ENCODE peak calls at places on chromosomes 12 and 14, in seven cellular contexts. Y is activated T-cell treated with anti-CD3 and anti-CD28 coated beads for 4 hours; Q is left kidney; O is NK-92 treated with Interleukin-12 subunit alpha and Interleukin-12 subunit beta, amount 100 ng/mL, for 24 hours; U is NCI-H1694 treated with DMSO at 0.1 percent for 48 hours; X is upper lobe of right lung; D is cardiac fibroblast. W is an unnamed sample.
A peak's percentile ranks its signal among the peaks of the same experiment; 100 is the strongest.

GRCh38 chr14:104664107-104664506 is 25.3 kb upstream of the INF2 start:
- DNase-seq in Y (no peak), Q (no peak), O (no peak), U (no peak), X (no peak), D (no peak), W (no peak)

GRCh38 chr14:75005357-75005756 is 2.6 kb downstream of the EIF2B2 start:
- DNase-seq in Y (no peak), Q (no peak), O (no peak), U (no peak), X (no peak), D (no peak), W (no peak)

GRCh38 chr12:2101359-2101758 is 48.6 kb downstream of the CACNA1C start:
- DNase-seq in Y (no peak), Q (no peak), O (no peak), U (no peak), X (peak; percentile 60), D (no peak), W (no peak)

GRCh38 chr12:102642199-102642598 is 161.8 kb upstream of the IGF1 start:
- DNase-seq in Y (no peak), Q (no peak), O (no peak), U (no peak), X (no peak), D (peak; percentile 11), W (no peak)

GRCh38 chr14:99524091-99524661 is 43.0 kb downstream of the CCNK start:
- DNase-seq in Y (no peak), Q (peak; percentile 43), O (no peak), U (no peak), X (no peak), D (no peak), W (no peak)

GRCh38 chr14:59332727-59333126 is 132.5 kb downstream of the GPR135 start:
- DNase-seq in Y (no peak), Q (no peak), O (no peak), U (no peak), X (no peak), D (peak; percentile 86), W (no peak)

GRCh38 chr14:91048256-91048655 is 12.2 kb downstream of the RPS6KA5 start:
- DNase-seq in Y (no peak), Q (no peak), O (no peak), U (no peak), X (no peak), D (no peak), W (no peak)

GRCh38 chr12:92745874-92746553 is 43.2 kb downstream of the PLEKHG7 start:
- DNase-seq in Y (no peak), Q (no peak), O (no peak), U (no peak), X (no peak), D (peak; percentile 97), W (peak; percentile 89)

GRCh38 chr14:61585598-61586538 is 109.4 kb upstream of the HIF1A start:
- DNase-seq in Y (no peak), Q (peak; percentile 70), O (no peak), U (no peak), X (no peak), D (peak; percentile 87), W (no peak)

GRCh38 chr12:113061061-113061694 is 4.6 kb downstream of the DTX1 start:
- DNase-seq in Y (no peak), Q (no peak), O (no peak), U (no peak), X (peak; percentile 48), D (no peak), W (no peak)

GRCh38 chr12:84910549-84911241 is 1.9 kb downstream of the SLC6A15 start:
- DNase-seq in Y (no peak), Q (peak; percentile 52), O (no peak), U (no peak), X (peak; percentile 62), D (peak; percentile 36), W (no peak)

GRCh38 chr12:27984275-27984674 is 11.7 kb upstream of the PTHLH start:
- DNase-seq in Y (no peak), Q (no peak), O (no peak), U (no peak), X (no peak), D (peak; percentile 66), W (no peak)

GRCh38 chr12:66456622-66457021 is 154.3 kb downstream of the HELB start:
- DNase-seq in Y (no peak), Q (peak; percentile 58), O (no peak), U (no peak), X (no peak), D (no peak), W (no peak)

GRCh38 chr14:22865424-22866215 is 5.9 kb upstream of the LRP10 start:
- DNase-seq in Y (no peak), Q (no peak), O (no peak), U (no peak), X (no peak), D (no peak), W (no peak)

GRCh38 chr14:91377700-91378652 is 39.6 kb downstream of the CCDC88C start:
- DNase-seq in Y (no peak), Q (no peak), O (peak; percentile 42), U (no peak), X (peak; percentile 63), D (no peak), W (no peak)